ENCODE peak calls at places on chromosome 9, in four cellular contexts. F is H9, Y is amniotic epithelial cell, K is Calu3. O is an unnamed sample.

GRCh38 chr9:90095682-90096081 is 490.9 kb downstream of the GADD45G start:
- DNase-seq in K (no peak), Y (no peak), F (no peak), O (no peak)

GRCh38 chr9:85112933-85113418 is 443.4 kb downstream of the NTRK2 start:
- DNase-seq in F (no peak), K (no peak), Y (no peak), O (no peak)

GRCh38 chr9:134396825-134397224 is 70.6 kb downstream of the RXRA start:
- DNase-seq in K (no peak), F (no peak), Y (no peak), O (no peak)

GRCh38 chr9:18706648-18707047 is 232.7 kb downstream of the ADAMTSL1 start:
- DNase-seq in K (no peak), F (peak), Y (no peak), O (no peak)

GRCh38 chr9:127166651-127167524 is 44.5 kb upstream of the ANGPTL2 start:
- DNase-seq in Y (no peak), K (no peak), F (peak), O (no peak)

GRCh38 chr9:71783120-71783523 is 14.8 kb upstream of the CEMIP2 start:
- DNase-seq in Y (no peak), F (peak), K (peak), O (peak)

GRCh38 chr9:71916834-71917534 is 5.5 kb downstream of the C9orf85 start:
- DNase-seq in Y (no peak), K (no peak), F (no peak), O (no peak)

GRCh38 chr9:131046093-131046380 is 37.1 kb downstream of the LAMC3 start:
- DNase-seq in K (no peak), Y (no peak), F (no peak), O (peak)

GRCh38 chr9:133619791-133620190 is 10.6 kb upstream of the FAM163B start:
- DNase-seq in Y (no peak), K (no peak), F (no peak), O (no peak)

GRCh38 chr9:1871486-1872181 is 143.5 kb upstream of the SMARCA2 start:
- DNase-seq in Y (no peak), K (no peak), F (peak), O (no peak)

GRCh38 chr9:35910613-35911488 is 1.6 kb downstream of the SPAAR start:
- DNase-seq in F (no peak), Y (peak), K (peak), O (peak)

GRCh38 chr9:126491256-126491879 is 122.4 kb upstream of the LMX1B start:
- DNase-seq in K (peak), F (no peak), Y (peak), O (peak)

GRCh38 chr9:38394419-38394818 is 1.9 kb downstream of the ALDH1B1 start:
- DNase-seq in F (no peak), Y (no peak), K (no peak), O (no peak)

GRCh38 chr9:38006163-38006562 is 62.9 kb downstream of the SHB start:
- DNase-seq in F (no peak), Y (no peak), K (no peak), O (no peak)

GRCh38 chr9:97176206-97176605 is 131.3 kb upstream of the CCDC180 start:
- DNase-seq in K (no peak), Y (peak), F (no peak), O (no peak)

GRCh38 chr9:130100681-130101080 is 47.0 kb downstream of the GPR107 start:
- DNase-seq in Y (no peak), F (no peak), K (no peak), O (no peak)

GRCh38 chr9:21558079-21558478 is 76.0 kb upstream of the IFNE start:
- DNase-seq in K (no peak), F (no peak), Y (no peak), O (no peak)

GRCh38 chr9:88425538-88425950 is 37.3 kb downstream of the SPIN1 start:
- DNase-seq in Y (peak), F (no peak), K (no peak), O (peak)

GRCh38 chr9:109304350-109304749 is 16.5 kb downstream of the EPB41L4B start:
- DNase-seq in Y (no peak), F (no peak), K (no peak), O (no peak)

GRCh38 chr9:37104183-37104889 is 16.0 kb upstream of the ZCCHC7 start:
- DNase-seq in F (no peak), Y (peak), K (no peak), O (peak)

GRCh38 chr9:96453625-96454024 is 3.7 kb downstream of the HABP4 start:
- DNase-seq in K (no peak), F (no peak), Y (peak), O (peak)

O was measured in A549.